ENCODE peak calls at places on chromosome 9, in eight cellular contexts. One of them, this sample, is unnamed.

GRCh38 chr9:93620041-93620506 is 43.7 kb downstream of the PHF2 start:
- DNase-seq in memory B cell: no peak
- DNase-seq in fibroblast of pulmonary artery: no peak
- DNase-seq in COR-L47: peak
- DNase-seq in activated CD8-positive, alpha-beta memory T cell treated with anti-CD3 and anti-CD28 coated beads for 4 hours: no peak
- DNase-seq in C1 segment of cervical spinal cord: no peak
- DNase-seq in NCI-H524: no peak
- DNase-seq in RPMI7951: no peak
- DNase-seq in this sample: no peak

GRCh38 chr9:18274693-18275092 is 199.3 kb upstream of the ADAMTSL1 start:
- DNase-seq in RPMI7951: peak
- DNase-seq in COR-L47: peak
- DNase-seq in NCI-H524: no peak
- DNase-seq in activated CD8-positive, alpha-beta memory T cell treated with anti-CD3 and anti-CD28 coated beads for 4 hours: no peak
- DNase-seq in C1 segment of cervical spinal cord: no peak
- DNase-seq in fibroblast of pulmonary artery: peak
- DNase-seq in memory B cell: no peak
- DNase-seq in this sample: no peak

GRCh38 chr9:125902224-125902623 is 155.1 kb downstream of the PBX3 start:
- DNase-seq in C1 segment of cervical spinal cord: no peak
- DNase-seq in memory B cell: no peak
- DNase-seq in fibroblast of pulmonary artery: no peak
- DNase-seq in COR-L47: no peak
- DNase-seq in NCI-H524: no peak
- DNase-seq in RPMI7951: no peak
- DNase-seq in activated CD8-positive, alpha-beta memory T cell treated with anti-CD3 and anti-CD28 coated beads for 4 hours: no peak
- DNase-seq in this sample: no peak

GRCh38 chr9:6440405-6440804 is 27.4 kb downstream of the UHRF2 start:
- DNase-seq in C1 segment of cervical spinal cord: no peak
- DNase-seq in NCI-H524: no peak
- DNase-seq in RPMI7951: no peak
- DNase-seq in memory B cell: no peak
- DNase-seq in activated CD8-positive, alpha-beta memory T cell treated with anti-CD3 and anti-CD28 coated beads for 4 hours: no peak
- DNase-seq in fibroblast of pulmonary artery: no peak
- DNase-seq in COR-L47: no peak
- DNase-seq in this sample: no peak

GRCh38 chr9:129266536-129266935 is 88.5 kb upstream of the IER5L start:
- DNase-seq in fibroblast of pulmonary artery: no peak
- DNase-seq in NCI-H524: no peak
- DNase-seq in activated CD8-positive, alpha-beta memory T cell treated with anti-CD3 and anti-CD28 coated beads for 4 hours: no peak
- DNase-seq in C1 segment of cervical spinal cord: no peak
- DNase-seq in COR-L47: no peak
- DNase-seq in memory B cell: no peak
- DNase-seq in RPMI7951: no peak
- DNase-seq in this sample: no peak

GRCh38 chr9:98495530-98495929 is 213.2 kb downstream of the GABBR2 start:
- DNase-seq in memory B cell: no peak
- DNase-seq in RPMI7951: no peak
- DNase-seq in activated CD8-positive, alpha-beta memory T cell treated with anti-CD3 and anti-CD28 coated beads for 4 hours: no peak
- DNase-seq in COR-L47: no peak
- DNase-seq in C1 segment of cervical spinal cord: no peak
- DNase-seq in fibroblast of pulmonary artery: no peak
- DNase-seq in NCI-H524: no peak
- DNase-seq in this sample: no peak

GRCh38 chr9:93071464-93071863 is 13.0 kb downstream of the SUSD3 start:
- DNase-seq in C1 segment of cervical spinal cord: no peak
- DNase-seq in memory B cell: no peak
- DNase-seq in activated CD8-positive, alpha-beta memory T cell treated with anti-CD3 and anti-CD28 coated beads for 4 hours: no peak
- DNase-seq in NCI-H524: peak
- DNase-seq in RPMI7951: peak
- DNase-seq in COR-L47: no peak
- DNase-seq in fibroblast of pulmonary artery: peak
- DNase-seq in this sample: no peak

GRCh38 chr9:130608554-130609122 is 29.3 kb downstream of the FUBP3 start:
- DNase-seq in NCI-H524: no peak
- DNase-seq in COR-L47: no peak
- DNase-seq in RPMI7951: no peak
- DNase-seq in C1 segment of cervical spinal cord: no peak
- DNase-seq in fibroblast of pulmonary artery: no peak
- DNase-seq in memory B cell: no peak
- DNase-seq in activated CD8-positive, alpha-beta memory T cell treated with anti-CD3 and anti-CD28 coated beads for 4 hours: no peak
- DNase-seq in this sample: no peak

GRCh38 chr9:36396985-36397384 is 3.1 kb downstream of the RNF38 start:
- DNase-seq in NCI-H524: no peak
- DNase-seq in fibroblast of pulmonary artery: peak
- DNase-seq in activated CD8-positive, alpha-beta memory T cell treated with anti-CD3 and anti-CD28 coated beads for 4 hours: no peak
- DNase-seq in C1 segment of cervical spinal cord: no peak
- DNase-seq in memory B cell: no peak
- DNase-seq in RPMI7951: no peak
- DNase-seq in COR-L47: no peak
- DNase-seq in this sample: no peak